ENCODE peak calls at places on chromosomes 6 and 20, in seven cellular contexts. One of them, this sample, is unnamed.
A peak's percentile ranks its signal among the peaks of the same experiment; 100 is the strongest.

GRCh38 chr6:87806635-87807034 is 104.6 kb upstream of the AKIRIN2 start:
- DNase-seq in spleen: no peak
- DNase-seq in breast epithelium: no peak
- DNase-seq in stomach: no peak
- DNase-seq in endothelial cell of umbilical vein: no peak
- DNase-seq in sigmoid colon: no peak
- DNase-seq in GM23338: no peak
- DNase-seq in this sample: no peak

GRCh38 chr20:54070187-54070987 is at the start of gene BCAS1:
- DNase-seq in spleen: no peak
- DNase-seq in breast epithelium: peak; percentile 74
- DNase-seq in stomach: peak; percentile 87
- DNase-seq in endothelial cell of umbilical vein: no peak
- DNase-seq in sigmoid colon: no peak
- DNase-seq in GM23338: peak; percentile 4
- DNase-seq in this sample: peak; percentile 81

GRCh38 chr6:21914121-21914973 is 320.8 kb downstream of the SOX4 start:
- DNase-seq in spleen: no peak
- DNase-seq in breast epithelium: peak; percentile 62
- DNase-seq in stomach: peak; percentile 91
- DNase-seq in endothelial cell of umbilical vein: peak; percentile 84
- DNase-seq in sigmoid colon: no peak
- DNase-seq in GM23338: no peak
- DNase-seq in this sample: peak; percentile 25

GRCh38 chr20:51972031-51972430 is 169.7 kb upstream of the SALL4 start:
- DNase-seq in spleen: no peak
- DNase-seq in breast epithelium: no peak
- DNase-seq in stomach: no peak
- DNase-seq in endothelial cell of umbilical vein: no peak
- DNase-seq in sigmoid colon: no peak
- DNase-seq in GM23338: no peak
- DNase-seq in this sample: no peak

GRCh38 chr6:134896881-134897280 is 53.0 kb downstream of the ALDH8A1 start:
- DNase-seq in spleen: no peak
- DNase-seq in breast epithelium: no peak
- DNase-seq in stomach: no peak
- DNase-seq in endothelial cell of umbilical vein: no peak
- DNase-seq in sigmoid colon: no peak
- DNase-seq in GM23338: no peak
- DNase-seq in this sample: no peak

GRCh38 chr6:170374571-170375444 is 68.2 kb downstream of the FAM120B start:
- DNase-seq in spleen: no peak
- DNase-seq in breast epithelium: no peak
- DNase-seq in stomach: no peak
- DNase-seq in endothelial cell of umbilical vein: no peak
- DNase-seq in sigmoid colon: no peak
- DNase-seq in GM23338: no peak
- DNase-seq in this sample: no peak

GRCh38 chr6:141309295-141309694 is 823.4 kb upstream of the GJE1 start:
- DNase-seq in spleen: no peak
- DNase-seq in breast epithelium: no peak
- DNase-seq in stomach: no peak
- DNase-seq in endothelial cell of umbilical vein: no peak
- DNase-seq in sigmoid colon: no peak
- DNase-seq in GM23338: peak; percentile 43
- DNase-seq in this sample: no peak

GRCh38 chr6:85498596-85499258 is 48.8 kb downstream of the NT5E start:
- DNase-seq in spleen: no peak
- DNase-seq in breast epithelium: no peak
- DNase-seq in stomach: no peak
- DNase-seq in endothelial cell of umbilical vein: peak; percentile 43
- DNase-seq in sigmoid colon: no peak
- DNase-seq in GM23338: no peak
- DNase-seq in this sample: peak; percentile 66

GRCh38 chr6:6643398-6643797 is 54.9 kb downstream of the LY86 start:
- DNase-seq in spleen: no peak
- DNase-seq in breast epithelium: no peak
- DNase-seq in stomach: no peak
- DNase-seq in endothelial cell of umbilical vein: no peak
- DNase-seq in sigmoid colon: no peak
- DNase-seq in GM23338: no peak
- DNase-seq in this sample: no peak

GRCh38 chr6:42010185-42010872 is 40.0 kb upstream of the TAF8 start:
- DNase-seq in spleen: peak; percentile 56
- DNase-seq in breast epithelium: no peak
- DNase-seq in stomach: peak; percentile 21
- DNase-seq in endothelial cell of umbilical vein: peak; percentile 6
- DNase-seq in sigmoid colon: no peak
- DNase-seq in GM23338: peak; percentile 71
- DNase-seq in this sample: no peak

GRCh38 chr6:137286926-137287325 is 67.7 kb upstream of the IFNGR1 start:
- DNase-seq in spleen: no peak
- DNase-seq in breast epithelium: no peak
- DNase-seq in stomach: no peak
- DNase-seq in endothelial cell of umbilical vein: no peak
- DNase-seq in sigmoid colon: no peak
- DNase-seq in GM23338: no peak
- DNase-seq in this sample: no peak

GRCh38 chr20:61499859-61500258 is 247.8 kb downstream of the CDH4 start:
- DNase-seq in spleen: no peak
- DNase-seq in breast epithelium: no peak
- DNase-seq in stomach: no peak
- DNase-seq in endothelial cell of umbilical vein: no peak
- DNase-seq in sigmoid colon: no peak
- DNase-seq in GM23338: no peak
- DNase-seq in this sample: no peak

GRCh38 chr20:57619053-57619831 is 984 bp downstream of the ZBP1 start:
- DNase-seq in spleen: peak; percentile 96
- DNase-seq in breast epithelium: no peak
- DNase-seq in stomach: peak; percentile 60
- DNase-seq in endothelial cell of umbilical vein: no peak
- DNase-seq in sigmoid colon: no peak
- DNase-seq in GM23338: no peak
- DNase-seq in this sample: no peak

GRCh38 chr20:52484438-52484837 is 292.9 kb upstream of the ZFP64 start:
- DNase-seq in spleen: no peak
- DNase-seq in breast epithelium: no peak
- DNase-seq in stomach: no peak
- DNase-seq in endothelial cell of umbilical vein: no peak
- DNase-seq in sigmoid colon: no peak
- DNase-seq in GM23338: no peak
- DNase-seq in this sample: no peak

GRCh38 chr6:139452176-139452876 is 77.9 kb upstream of the CITED2 start:
- DNase-seq in spleen: no peak
- DNase-seq in breast epithelium: no peak
- DNase-seq in stomach: no peak
- DNase-seq in endothelial cell of umbilical vein: peak; percentile 79
- DNase-seq in sigmoid colon: no peak
- DNase-seq in GM23338: no peak
- DNase-seq in this sample: no peak

GRCh38 chr20:61760321-61761112 is 305.2 kb downstream of the TAF4 start:
- DNase-seq in spleen: peak; percentile 65
- DNase-seq in breast epithelium: peak; percentile 25
- DNase-seq in stomach: no peak
- DNase-seq in endothelial cell of umbilical vein: no peak
- DNase-seq in sigmoid colon: peak; percentile 60
- DNase-seq in GM23338: no peak
- DNase-seq in this sample: no peak

GRCh38 chr6:28266962-28267694 is at the start of gene ZSCAN26:
- DNase-seq in spleen: peak; percentile 94
- DNase-seq in breast epithelium: peak; percentile 72
- DNase-seq in stomach: peak; percentile 71
- DNase-seq in endothelial cell of umbilical vein: peak; percentile 92
- DNase-seq in sigmoid colon: peak; percentile 90
- DNase-seq in GM23338: peak; percentile 96
- DNase-seq in this sample: peak; percentile 65

GRCh38 chr6:23174781-23175361 is 605.5 kb downstream of the HDGFL1 start:
- DNase-seq in spleen: no peak
- DNase-seq in breast epithelium: no peak
- DNase-seq in stomach: no peak
- DNase-seq in endothelial cell of umbilical vein: no peak
- DNase-seq in sigmoid colon: no peak
- DNase-seq in GM23338: no peak
- DNase-seq in this sample: no peak

GRCh38 chr6:168885741-168886140 is 367.9 kb downstream of the THBS2 start:
- DNase-seq in spleen: no peak
- DNase-seq in breast epithelium: no peak
- DNase-seq in stomach: no peak
- DNase-seq in endothelial cell of umbilical vein: no peak
- DNase-seq in sigmoid colon: no peak
- DNase-seq in GM23338: no peak
- DNase-seq in this sample: no peak

GRCh38 chr20:63703976-63704748 is 3.6 kb downstream of the ARFRP1 start:
- DNase-seq in spleen: peak; percentile 66
- DNase-seq in breast epithelium: no peak
- DNase-seq in stomach: no peak
- DNase-seq in endothelial cell of umbilical vein: no peak
- DNase-seq in sigmoid colon: peak; percentile 57
- DNase-seq in GM23338: no peak
- DNase-seq in this sample: no peak

GRCh38 chr6:160116411-160116810 is 5.2 kb upstream of the SLC22A1 start:
- DNase-seq in spleen: peak; percentile 57
- DNase-seq in breast epithelium: no peak
- DNase-seq in stomach: no peak
- DNase-seq in endothelial cell of umbilical vein: no peak
- DNase-seq in sigmoid colon: no peak
- DNase-seq in GM23338: no peak
- DNase-seq in this sample: no peak

GRCh38 chr6:26022166-26022510 is 59.5 kb downstream of the TRIM38 start:
- DNase-seq in spleen: no peak
- DNase-seq in breast epithelium: no peak
- DNase-seq in stomach: peak; percentile 60
- DNase-seq in endothelial cell of umbilical vein: peak; percentile 90
- DNase-seq in sigmoid colon: peak; percentile 89
- DNase-seq in GM23338: peak; percentile 67
- DNase-seq in this sample: peak; percentile 50

GRCh38 chr20:23136893-23137745 is 51.0 kb upstream of the CD93 start:
- DNase-seq in spleen: no peak
- DNase-seq in breast epithelium: no peak
- DNase-seq in stomach: no peak
- DNase-seq in endothelial cell of umbilical vein: no peak
- DNase-seq in sigmoid colon: peak; percentile 57
- DNase-seq in GM23338: no peak
- DNase-seq in this sample: no peak
- H3K4me1 ChIP-seq in spleen: peaks cover 7% of the 10 kb centered on the region
- H3K4me1 ChIP-seq in breast epithelium: no peaks in the 10 kb centered on the region
- H3K4me1 ChIP-seq in stomach: peaks cover 22% of the 10 kb centered on the region
- H3K4me1 ChIP-seq in endothelial cell of umbilical vein: peaks cover 38% of the 10 kb centered on the region
- H3K4me1 ChIP-seq in sigmoid colon: no peaks in the 10 kb centered on the region
- H3K4me1 ChIP-seq in GM23338: no peaks in the 10 kb centered on the region
- H3K4me1 ChIP-seq in this sample: no peaks in the 10 kb centered on the region

GRCh38 chr20:46977909-46978588 is 83.4 kb downstream of the EYA2 start:
- DNase-seq in spleen: no peak
- DNase-seq in breast epithelium: no peak
- DNase-seq in stomach: no peak
- DNase-seq in endothelial cell of umbilical vein: no peak
- DNase-seq in sigmoid colon: no peak
- DNase-seq in GM23338: no peak
- DNase-seq in this sample: no peak

GRCh38 chr20:46975976-46976375 is 81.3 kb downstream of the EYA2 start:
- DNase-seq in spleen: no peak
- DNase-seq in breast epithelium: no peak
- DNase-seq in stomach: no peak
- DNase-seq in endothelial cell of umbilical vein: no peak
- DNase-seq in sigmoid colon: no peak
- DNase-seq in GM23338: no peak
- DNase-seq in this sample: no peak

GRCh38 chr20:46974669-46975434 is 80.2 kb downstream of the EYA2 start:
- DNase-seq in spleen: no peak
- DNase-seq in breast epithelium: no peak
- DNase-seq in stomach: no peak
- DNase-seq in endothelial cell of umbilical vein: no peak
- DNase-seq in sigmoid colon: no peak
- DNase-seq in GM23338: no peak
- DNase-seq in this sample: peak; percentile 89

GRCh38 chr20:46978871-46979536 is 84.4 kb downstream of the EYA2 start:
- DNase-seq in spleen: no peak
- DNase-seq in breast epithelium: no peak
- DNase-seq in stomach: no peak
- DNase-seq in endothelial cell of umbilical vein: no peak
- DNase-seq in sigmoid colon: no peak
- DNase-seq in GM23338: no peak
- DNase-seq in this sample: no peak

GRCh38 chr20:46977204-46977603 is 82.6 kb downstream of the EYA2 start:
- DNase-seq in spleen: no peak
- DNase-seq in breast epithelium: no peak
- DNase-seq in stomach: no peak
- DNase-seq in endothelial cell of umbilical vein: no peak
- DNase-seq in sigmoid colon: no peak
- DNase-seq in GM23338: no peak
- DNase-seq in this sample: no peak
- TF ChIP-seq CTCF in spleen: no peak
- TF ChIP-seq CTCF in breast epithelium: no peak
- TF ChIP-seq CTCF in stomach: no peak
- TF ChIP-seq CTCF in endothelial cell of umbilical vein: no peak
- TF ChIP-seq CTCF in sigmoid colon: no peak
- TF ChIP-seq CTCF in GM23338: no peak
- TF ChIP-seq CTCF in this sample: no peak

GRCh38 chr6:2931055-2931454 is 27.9 kb upstream of the SERPINB9 start:
- DNase-seq in spleen: no peak
- DNase-seq in breast epithelium: no peak
- DNase-seq in stomach: peak; percentile 5
- DNase-seq in endothelial cell of umbilical vein: no peak
- DNase-seq in sigmoid colon: no peak
- DNase-seq in GM23338: peak; percentile 72
- DNase-seq in this sample: no peak

GRCh38 chr6:2935566-2936291 is 32.6 kb upstream of the SERPINB9 start:
- DNase-seq in spleen: peak; percentile 76
- DNase-seq in breast epithelium: no peak
- DNase-seq in stomach: peak; percentile 17
- DNase-seq in endothelial cell of umbilical vein: no peak
- DNase-seq in sigmoid colon: peak; percentile 61
- DNase-seq in GM23338: peak; percentile 37
- DNase-seq in this sample: no peak

GRCh38 chr6:2934057-2934456 is 30.9 kb upstream of the SERPINB9 start:
- DNase-seq in spleen: no peak
- DNase-seq in breast epithelium: no peak
- DNase-seq in stomach: no peak
- DNase-seq in endothelial cell of umbilical vein: no peak
- DNase-seq in sigmoid colon: no peak
- DNase-seq in GM23338: no peak
- DNase-seq in this sample: no peak

GRCh38 chr6:2937627-2938003 is 33.8 kb downstream of the SERPINB6 start:
- DNase-seq in spleen: no peak
- DNase-seq in breast epithelium: no peak
- DNase-seq in stomach: no peak
- DNase-seq in endothelial cell of umbilical vein: no peak
- DNase-seq in sigmoid colon: no peak
- DNase-seq in GM23338: no peak
- DNase-seq in this sample: no peak

GRCh38 chr6:2931970-2932748 is 29.1 kb upstream of the SERPINB9 start:
- DNase-seq in spleen: peak; percentile 89
- DNase-seq in breast epithelium: peak; percentile 75
- DNase-seq in stomach: peak; percentile 90
- DNase-seq in endothelial cell of umbilical vein: peak; percentile 84
- DNase-seq in sigmoid colon: peak; percentile 81
- DNase-seq in GM23338: peak; percentile 95
- DNase-seq in this sample: peak; percentile 74
- TF ChIP-seq POLR2AphosphoS5 in spleen: peak; percentile 26
- TF ChIP-seq POLR2AphosphoS5 in breast epithelium: peak; percentile 59
- TF ChIP-seq POLR2AphosphoS5 in stomach: no peak
- TF ChIP-seq POLR2AphosphoS5 in endothelial cell of umbilical vein: no peak
- TF ChIP-seq POLR2AphosphoS5 in sigmoid colon: no peak
- TF ChIP-seq POLR2AphosphoS5 in GM23338: no peak
- TF ChIP-seq POLR2AphosphoS5 in this sample: peak; percentile 37

GRCh38 chr20:17645010-17645409 is 37.0 kb downstream of the RRBP1 start:
- DNase-seq in spleen: peak; percentile 64
- DNase-seq in breast epithelium: no peak
- DNase-seq in stomach: no peak
- DNase-seq in endothelial cell of umbilical vein: no peak
- DNase-seq in sigmoid colon: no peak
- DNase-seq in GM23338: no peak
- DNase-seq in this sample: no peak
- H3K4me1 ChIP-seq in spleen: peaks cover 32% of the 10 kb centered on the region
- H3K4me1 ChIP-seq in breast epithelium: peaks cover 7% of the 10 kb centered on the region
- H3K4me1 ChIP-seq in stomach: peaks cover 95% of the 10 kb centered on the region
- H3K4me1 ChIP-seq in endothelial cell of umbilical vein: peaks cover 11% of the 10 kb centered on the region
- H3K4me1 ChIP-seq in sigmoid colon: no peaks in the 10 kb centered on the region
- H3K4me1 ChIP-seq in GM23338: peaks cover 11% of the 10 kb centered on the region
- H3K4me1 ChIP-seq in this sample: peaks cover 24% of the 10 kb centered on the region